ENCODE peak calls at places on chromosomes 7 and 10, in nine cellular contexts. U is HCT116, X is GM12891, B is sigmoid colon, K is suprapubic skin, A is spleen, Q is ovary, O is H1, I is A549. S is an unnamed sample.

GRCh38 chr10:101561068-101561915 is 26.8 kb downstream of the POLL start:
- DNase-seq in U (no peak), X (no peak), B (peak; percentile 48), K (no peak), A (no peak), Q (no peak), O (no peak), I (no peak), S (no peak)

GRCh38 chr7:128791121-128791967 is 424 bp upstream of the CCDC136 start:
- DNase-seq in U (no peak), X (peak; percentile 83), B (peak; percentile 89), K (peak; percentile 87), A (peak; percentile 94), Q (peak; percentile 67), O (no peak), I (peak; percentile 70), S (no peak)

GRCh38 chr7:129918922-129919321 is 33.8 kb downstream of the UBE2H start:
- DNase-seq in U (no peak), X (no peak), B (no peak), K (no peak), A (no peak), Q (no peak), O (no peak), I (no peak), S (no peak)

GRCh38 chr7:76048668-76048988 is 722 bp downstream of the MDH2 start:
- DNase-seq in U (no peak), X (peak; percentile 62), B (no peak), K (no peak), A (no peak), Q (no peak), O (no peak), I (peak; percentile 58), S (no peak)

GRCh38 chr7:26794541-26794940 is 69.8 kb downstream of the SKAP2 start:
- DNase-seq in U (no peak), X (no peak), B (no peak), K (no peak), A (no peak), Q (no peak), O (no peak), I (no peak), S (no peak)

GRCh38 chr7:130721486-130722277 is 12.3 kb downstream of the KLF14 start:
- DNase-seq in U (peak; percentile 70), X (no peak), B (peak; percentile 72), K (no peak), A (peak; percentile 76), Q (peak; percentile 73), O (no peak), I (peak; percentile 35), S (no peak)

GRCh38 chr7:10707519-10707918 is 266.2 kb upstream of the PHF14 start:
- DNase-seq in U (no peak), X (no peak), B (no peak), K (no peak), A (no peak), Q (no peak), O (no peak), I (no peak), S (no peak)

GRCh38 chr7:30378275-30378674 is 93.9 kb downstream of the ZNRF2 start:
- DNase-seq in U (no peak), X (no peak), B (no peak), K (no peak), A (no peak), Q (no peak), O (no peak), I (no peak), S (no peak)

GRCh38 chr10:59677253-59677831 is 32.3 kb downstream of the SLC16A9 start:
- DNase-seq in U (no peak), X (no peak), B (no peak), K (no peak), A (no peak), Q (no peak), O (no peak), I (no peak), S (no peak)

GRCh38 chr7:138663741-138664710 is 37.1 kb downstream of the SVOPL start:
- DNase-seq in U (no peak), X (no peak), B (no peak), K (no peak), A (no peak), Q (peak; percentile 34), O (no peak), I (no peak), S (no peak)

GRCh38 chr10:76033457-76034196 is 602.2 kb downstream of the LRMDA start:
- DNase-seq in U (no peak), X (no peak), B (no peak), K (no peak), A (no peak), Q (no peak), O (no peak), I (peak; percentile 84), S (no peak)

GRCh38 chr10:87503892-87504291 is 801 bp upstream of the MINPP1 start:
- DNase-seq in U (no peak), X (no peak), B (no peak), K (no peak), A (no peak), Q (no peak), O (no peak), I (no peak), S (no peak)

GRCh38 chr7:14973712-14974428 is 71.3 kb upstream of the DGKB start:
- DNase-seq in U (no peak), X (no peak), B (no peak), K (no peak), A (no peak), Q (no peak), O (no peak), I (no peak), S (no peak)

GRCh38 chr7:104217620-104218019 is 9.8 kb upstream of the ORC5 start:
- DNase-seq in U (no peak), X (no peak), B (no peak), K (no peak), A (no peak), Q (no peak), O (no peak), I (no peak), S (no peak)
- TF ChIP-seq POLR2A in U (no peak), X (no peak), B (no peak), K (no peak), A (no peak), Q (no peak), O (no peak), I (no peak), S (no peak)

DNA sequence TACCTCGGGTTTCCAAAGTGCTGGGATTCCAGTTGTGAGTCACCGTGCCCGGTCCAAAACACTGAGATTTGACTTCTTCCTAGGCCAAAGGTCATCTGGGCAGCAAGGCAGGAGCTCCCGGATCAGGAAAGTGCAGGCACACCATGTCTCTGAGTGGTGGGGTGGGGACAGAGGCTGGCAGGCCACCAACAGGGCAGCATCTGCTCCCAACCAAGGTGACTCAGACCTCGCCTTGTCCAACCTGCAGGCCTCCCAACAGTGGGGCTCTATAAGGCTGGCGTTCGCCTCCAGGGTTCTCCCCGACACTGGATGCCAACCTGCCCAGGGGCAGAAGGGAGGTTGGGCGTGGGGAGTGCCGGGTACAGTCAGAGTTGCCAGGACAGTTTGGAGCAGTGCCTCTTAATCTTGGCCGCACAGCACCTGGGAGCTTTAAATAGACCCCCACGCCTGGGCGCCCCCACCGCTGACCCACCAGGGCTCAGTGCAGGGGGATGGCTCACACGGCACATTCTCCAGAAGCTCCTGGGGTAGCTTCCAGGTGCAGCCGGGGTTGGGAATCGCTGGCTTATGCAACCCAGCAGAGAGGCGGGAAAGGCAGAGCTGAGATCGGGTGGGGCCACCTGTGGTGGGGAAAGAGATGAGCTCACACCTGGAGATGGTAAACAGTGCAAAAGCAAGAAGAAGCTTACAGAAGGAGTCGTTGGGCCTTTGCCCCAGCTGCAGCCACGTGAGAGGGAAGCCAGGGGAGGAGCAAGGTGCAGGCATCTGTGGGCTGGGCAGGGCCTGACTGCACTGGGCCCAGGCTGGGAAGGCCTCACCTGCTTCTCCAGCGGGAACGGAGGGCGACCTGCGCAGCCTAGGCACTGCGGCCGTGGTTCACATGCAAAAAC is 10.9 kb downstream of the CALML5 start:
- DNase-seq in U (peak; percentile 7), X (no peak), B (peak; percentile 56), K (peak; percentile 87), A (peak; percentile 56), Q (no peak), O (no peak), I (no peak), S (no peak)
- TF ChIP-seq POLR2A in U (no peak), X (no peak), B (no peak), K (no peak), A (no peak), Q (no peak), O (no peak), I (no peak), S (no peak)

DNA sequence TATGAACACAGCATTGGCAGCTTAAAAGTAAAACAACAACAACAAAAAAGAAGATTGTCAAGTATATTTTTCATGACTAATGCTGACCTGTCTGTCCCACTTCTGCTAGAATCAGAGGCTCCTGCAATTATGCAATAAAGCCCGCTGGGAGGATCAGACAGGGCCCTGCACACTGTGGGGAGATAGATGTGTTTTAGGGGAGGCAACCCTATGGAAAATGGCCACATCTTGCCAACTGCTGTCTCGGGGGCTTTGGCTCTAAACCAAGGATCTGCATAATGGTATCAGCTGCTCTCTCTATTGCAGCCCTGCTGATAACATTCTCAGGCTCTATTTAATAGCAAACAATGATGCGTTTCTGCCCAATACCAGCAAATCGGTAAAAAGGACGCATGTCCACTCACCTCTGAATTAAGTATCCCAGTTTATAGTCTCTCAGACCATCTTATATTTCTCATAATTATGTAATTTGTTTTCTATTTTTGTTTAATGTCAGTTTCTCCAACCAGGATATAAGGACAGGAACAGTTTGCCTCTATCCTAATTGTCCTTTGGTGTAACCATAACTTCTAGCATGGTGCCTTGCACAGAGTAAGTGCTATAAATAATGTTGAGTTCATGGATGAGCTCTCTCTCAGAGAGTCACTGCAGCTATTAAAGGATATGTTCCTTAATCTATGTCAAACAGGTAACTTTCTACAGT is 15.3 kb upstream of the PRKAR2B start:
- DNase-seq in U (no peak), X (no peak), B (no peak), K (no peak), A (no peak), Q (no peak), O (no peak), I (no peak), S (no peak)
- TF ChIP-seq POLR2A in U (no peak), X (no peak), B (no peak), K (no peak), A (no peak), Q (no peak), O (no peak), I (no peak), S (no peak)

GRCh38 chr10:100008142-100008522 is 1.6 kb downstream of the DNMBP start:
- DNase-seq in U (no peak), X (no peak), B (peak; percentile 66), K (no peak), A (no peak), Q (no peak), O (no peak), I (no peak), S (no peak)

GRCh38 chr10:100007239-100008141 is 2.3 kb downstream of the DNMBP start:
- DNase-seq in U (no peak), X (no peak), B (peak; percentile 45), K (no peak), A (no peak), Q (no peak), O (no peak), I (no peak), S (no peak)

GRCh38 chr10:100009283-100009792 is 409 bp downstream of the DNMBP start:
- DNase-seq in U (no peak), X (no peak), B (peak; percentile 80), K (no peak), A (peak; percentile 95), Q (no peak), O (no peak), I (peak; percentile 64), S (no peak)

GRCh38 chr10:100008708-100009282 is 952 bp downstream of the DNMBP start:
- DNase-seq in U (no peak), X (no peak), B (peak; percentile 2), K (no peak), A (no peak), Q (no peak), O (no peak), I (no peak), S (no peak)

GRCh38 chr10:100009793-100010676 is at the start of gene DNMBP:
- DNase-seq in U (peak; percentile 63), X (peak; percentile 82), B (peak; percentile 91), K (peak; percentile 87), A (peak; percentile 97), Q (peak; percentile 90), O (no peak), I (peak; percentile 91), S (no peak)
- TF ChIP-seq POLR2A in U (no peak), X (no peak), B (no peak), K (peak; percentile 62), A (no peak), Q (peak; percentile 28), O (no peak), I (peak; percentile 37), S (peak; percentile 31)